ENCODE peak calls at places on chromosomes 3 and 15, in six cellular contexts. X is endothelial cell, Q is tibial artery, S is spleen, D is GM12865, E is left lung. M is an unnamed sample.
A peak's percentile ranks its signal among the peaks of the same experiment; 100 is the strongest.

GRCh38 chr15:47331796-47332480 is 385.4 kb upstream of the SEMA6D start:
- DNase-seq in X (no peak), Q (no peak), S (no peak), D (no peak), E (no peak), M (no peak)

GRCh38 chr15:26087881-26088280 is 224.8 kb upstream of the ATP10A start:
- DNase-seq in X (no peak), Q (no peak), S (no peak), D (no peak), E (no peak), M (no peak)

GRCh38 chr15:37793851-37794250 is 140.6 kb upstream of the TMCO5A start:
- DNase-seq in X (peak; percentile 19), Q (no peak), S (no peak), D (no peak), E (no peak), M (no peak)

GRCh38 chr3:67957268-67957667 is 302.9 kb upstream of the SUCLG2 start:
- DNase-seq in X (no peak), Q (no peak), S (no peak), D (no peak), E (no peak), M (no peak)

GRCh38 chr15:29740692-29741311 is 81.5 kb downstream of the TJP1 start:
- DNase-seq in X (no peak), Q (no peak), S (no peak), D (peak; percentile 32), E (no peak), M (no peak)

GRCh38 chr15:48905216-48905615 is 27.3 kb downstream of the EID1 start:
- DNase-seq in X (no peak), Q (no peak), S (no peak), D (no peak), E (no peak), M (no peak)

GRCh38 chr3:27590437-27591320 is 106.5 kb upstream of the SLC4A7 start:
- DNase-seq in X (peak; percentile 6), Q (no peak), S (no peak), D (no peak), E (no peak), M (no peak)

GRCh38 chr3:25045291-25045690 is 382.8 kb upstream of the RARB start:
- DNase-seq in X (peak; percentile 11), Q (no peak), S (no peak), D (no peak), E (no peak), M (no peak)

GRCh38 chr3:98732239-98733054 is 30.7 kb upstream of the ST3GAL6 start:
- DNase-seq in X (peak; percentile 57), Q (peak; percentile 53), S (peak; percentile 86), D (peak; percentile 75), E (peak; percentile 90), M (no peak)

GRCh38 chr3:194577985-194578905 is 55.0 kb downstream of the TMEM44 start:
- DNase-seq in X (no peak), Q (peak; percentile 73), S (no peak), D (no peak), E (no peak), M (no peak)

GRCh38 chr3:100231668-100232067 is 29.1 kb upstream of the TBC1D23 start:
- DNase-seq in X (no peak), Q (no peak), S (no peak), D (no peak), E (no peak), M (no peak)

GRCh38 chr3:123552095-123552714 is 32.6 kb downstream of the HACD2 start:
- DNase-seq in X (no peak), Q (no peak), S (no peak), D (peak; percentile 16), E (no peak), M (no peak)

GRCh38 chr15:92383528-92384326 is 10.0 kb upstream of the ST8SIA2 start:
- DNase-seq in X (peak; percentile 58), Q (no peak), S (no peak), D (peak; percentile 55), E (no peak), M (no peak)

GRCh38 chr3:24451461-24452099 is 43.1 kb downstream of the THRB start:
- DNase-seq in X (no peak), Q (no peak), S (no peak), D (no peak), E (no peak), M (no peak)

GRCh38 chr3:21028412-21028811 is 722.6 kb downstream of the ZNF385D start:
- DNase-seq in X (no peak), Q (no peak), S (no peak), D (no peak), E (no peak), M (no peak)

GRCh38 chr15:56102401-56102800 is 109.0 kb upstream of the NEDD4 start:
- DNase-seq in X (no peak), Q (peak; percentile 20), S (no peak), D (no peak), E (no peak), M (no peak)

GRCh38 chr15:64911317-64912186 is at the start of gene ANKDD1A:
- DNase-seq in X (peak; percentile 75), Q (peak; percentile 72), S (peak; percentile 91), D (peak; percentile 66), E (peak; percentile 88), M (peak; percentile 44)

GRCh38 chr3:124856687-124857086 is 30.5 kb downstream of the ITGB5 start:
- DNase-seq in X (no peak), Q (no peak), S (no peak), D (no peak), E (no peak), M (no peak)

GRCh38 chr3:134326760-134327593 is 47.3 kb downstream of the AMOTL2 start:
- DNase-seq in X (no peak), Q (peak; percentile 76), S (no peak), D (no peak), E (no peak), M (no peak)

GRCh38 chr3:71905426-71905825 is 120.5 kb upstream of the PROK2 start:
- DNase-seq in X (no peak), Q (no peak), S (peak; percentile 80), D (peak; percentile 55), E (no peak), M (no peak)

GRCh38 chr3:147945968-147946519 is 536.9 kb downstream of the ZIC1 start:
- DNase-seq in X (no peak), Q (peak; percentile 41), S (no peak), D (peak; percentile 69), E (no peak), M (no peak)

GRCh38 chr3:155859859-155860258 is 5.6 kb upstream of the SLC33A1 start:
- DNase-seq in X (no peak), Q (no peak), S (no peak), D (peak; percentile 17), E (no peak), M (no peak)

GRCh38 chr3:119343719-119344118 is 49.5 kb downstream of the ARHGAP31 start:
- DNase-seq in X (no peak), Q (no peak), S (no peak), D (peak; percentile 54), E (no peak), M (no peak)
- TF ChIP-seq CTCF in X (no peak), Q (no peak), S (no peak), D (no peak), E (no peak), M (no peak)

GRCh38 chr15:75596703-75597345 is 17.7 kb upstream of the PTPN9 start:
- DNase-seq in X (no peak), Q (no peak), S (no peak), D (no peak), E (no peak), M (no peak)
- TF ChIP-seq CTCF in X (no peak), Q (no peak), S (no peak), D (no peak), E (no peak), M (no peak)

DNA sequence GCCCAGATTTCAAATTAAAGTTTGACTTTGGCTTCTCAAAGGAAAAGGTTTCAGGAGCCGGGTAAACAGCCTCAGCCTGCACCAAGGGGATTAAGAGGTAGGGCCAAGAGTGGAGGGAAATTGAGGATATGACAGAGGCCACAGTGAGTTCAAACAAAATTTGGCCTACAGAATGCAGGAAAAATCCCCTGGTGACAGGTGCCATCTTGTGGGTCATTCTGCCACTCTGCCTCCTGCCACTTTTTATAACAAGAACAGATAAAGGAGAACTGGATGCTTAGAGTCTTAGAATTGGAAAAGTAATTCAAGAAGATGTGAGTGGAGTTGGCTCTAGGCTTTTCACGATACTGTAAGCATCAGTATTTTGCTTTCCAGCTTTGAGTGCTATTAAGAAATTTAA is 253.2 kb downstream of the NR2F2 start:
- DNase-seq in X (no peak), Q (no peak), S (no peak), D (no peak), E (no peak), M (no peak)
- TF ChIP-seq CTCF in X (no peak), Q (no peak), S (no peak), D (no peak), E (no peak), M (no peak)

DNA sequence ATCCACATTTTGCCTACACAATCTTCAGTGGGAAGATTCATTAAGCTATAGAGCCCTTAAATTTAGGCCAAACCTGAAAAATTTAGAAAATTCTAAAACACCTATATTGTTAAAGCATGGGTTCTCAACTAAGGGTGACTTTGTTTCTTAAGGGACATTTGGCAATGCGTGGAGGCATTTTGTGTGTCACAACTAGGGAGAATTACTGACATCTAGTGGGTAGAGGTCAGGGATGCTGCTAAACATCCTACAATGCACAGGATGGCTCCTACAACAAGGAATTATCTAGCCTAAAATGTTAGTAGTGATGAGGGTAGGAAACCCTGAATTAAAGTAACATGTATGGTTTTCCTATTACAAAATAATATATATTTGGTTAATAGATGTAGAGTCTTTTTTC is 55.8 kb downstream of the TBC1D5 start:
- DNase-seq in X (peak; percentile 8), Q (no peak), S (no peak), D (peak; percentile 10), E (no peak), M (no peak)
- TF ChIP-seq CTCF in X (no peak), Q (no peak), S (no peak), D (no peak), E (no peak), M (no peak)

GRCh38 chr3:69838696-69839515 is 99.6 kb downstream of the MITF start:
- DNase-seq in X (no peak), Q (no peak), S (no peak), D (no peak), E (no peak), M (no peak)
- TF ChIP-seq CTCF in X (no peak), Q (no peak), S (no peak), D (no peak), E (no peak), M (no peak)

DNA sequence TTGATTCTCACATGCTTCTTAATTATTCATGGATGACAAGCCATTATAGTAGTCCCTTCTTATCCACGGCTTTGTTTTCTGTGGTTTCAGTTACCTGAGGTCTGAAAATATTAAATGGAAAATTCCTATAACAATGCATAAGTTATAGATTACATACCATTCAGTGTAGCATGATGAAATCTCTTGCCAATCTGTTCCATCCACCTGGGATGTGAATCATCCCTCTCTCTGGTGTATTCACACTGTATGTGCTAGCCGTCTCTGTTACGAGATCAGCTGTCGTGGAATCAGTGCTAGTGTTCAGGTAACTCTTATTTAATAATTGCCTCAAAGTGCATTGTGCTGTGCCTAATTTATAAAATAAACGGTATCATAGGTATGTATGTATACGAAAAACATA is 5.2 kb downstream of the WDR5B start:
- DNase-seq in X (no peak), Q (no peak), S (no peak), D (no peak), E (no peak), M (no peak)
- TF ChIP-seq CTCF in X (no peak), Q (no peak), S (no peak), D (no peak), E (no peak), M (no peak)

GRCh38 chr3:150384517-150385212 is 23.4 kb upstream of the TSC22D2 start:
- DNase-seq in X (peak; percentile 32), Q (peak; percentile 55), S (peak; percentile 82), D (peak; percentile 96), E (no peak), M (peak; percentile 38)
- TF ChIP-seq CTCF in X (peak; percentile 33), Q (no peak), S (peak; percentile 57), D (peak; percentile 54), E (peak; percentile 53), M (peak; percentile 54)